ENCODE peak calls at places on chromosomes 11 and 22, in nine cellular contexts. O is iPS DF 6.9; H is heart right ventricle; Y is effector memory CD4-positive, alpha-beta T cell; I is left ventricle myocardium inferior; X is AG04450; A is sigmoid colon; P is heart left ventricle; R is right atrium auricular region. J is an unnamed sample.

GRCh38 chr22:45072322-45072903 is 62.6 kb upstream of the PHF21B start:
- DNase-seq in O (peak), H (no peak), Y (no peak), I (no peak), X (no peak), A (no peak), P (no peak), R (no peak), J (no peak)

GRCh38 chr11:15276616-15277015 is 161.9 kb downstream of the INSC start:
- DNase-seq in O (peak), H (no peak), Y (no peak), I (no peak), X (no peak), A (no peak), P (no peak), R (no peak), J (no peak)

GRCh38 chr11:11416917-11417316 is 63.9 kb upstream of the CSNK2A3 start:
- DNase-seq in O (no peak), H (no peak), Y (no peak), I (no peak), X (no peak), A (no peak), P (no peak), R (no peak), J (no peak)

GRCh38 chr11:12675951-12676711 is 1.9 kb downstream of the TEAD1 start:
- DNase-seq in O (no peak), H (no peak), Y (no peak), I (no peak), X (no peak), A (peak), P (no peak), R (no peak), J (no peak)

GRCh38 chr11:113345978-113346377 is 31.6 kb downstream of the TTC12 start:
- DNase-seq in O (no peak), H (no peak), Y (no peak), I (no peak), X (peak), A (no peak), P (no peak), R (no peak), J (no peak)

GRCh38 chr11:35343033-35343598 is 76.2 kb downstream of the SLC1A2 start:
- DNase-seq in O (no peak), H (no peak), Y (peak), I (no peak), X (no peak), A (no peak), P (no peak), R (no peak), J (no peak)

GRCh38 chr11:35662061-35662648 is 420 bp upstream of the TRIM44 start:
- DNase-seq in O (no peak), H (no peak), Y (peak), I (no peak), X (no peak), A (no peak), P (no peak), R (no peak), J (no peak)

GRCh38 chr11:57566035-57566504 is 1.4 kb downstream of the UBE2L6 start:
- DNase-seq in O (no peak), H (peak), Y (peak), I (no peak), X (no peak), A (no peak), P (no peak), R (peak), J (peak)

GRCh38 chr11:123357990-123358827 is 71.9 kb upstream of the GRAMD1B start:
- DNase-seq in O (no peak), H (no peak), Y (no peak), I (peak), X (no peak), A (no peak), P (peak), R (no peak), J (no peak)

GRCh38 chr22:35842954-35843353 is 125.3 kb downstream of the APOL5 start:
- DNase-seq in O (no peak), H (no peak), Y (no peak), I (no peak), X (no peak), A (no peak), P (peak), R (no peak), J (no peak)

GRCh38 chr11:17402486-17402885 is 14.0 kb upstream of the KCNJ11 start:
- DNase-seq in O (no peak), H (no peak), Y (no peak), I (no peak), X (no peak), A (no peak), P (no peak), R (no peak), J (no peak)

GRCh38 chr11:63670738-63671321 is 346 bp downstream of the ATL3 start:
- DNase-seq in O (no peak), H (peak), Y (no peak), I (peak), X (no peak), A (peak), P (peak), R (peak), J (peak)

GRCh38 chr11:87895021-87895420 is 280.2 kb downstream of the RAB38 start:
- DNase-seq in O (no peak), H (no peak), Y (no peak), I (no peak), X (no peak), A (no peak), P (no peak), R (no peak), J (no peak)

GRCh38 chr11:96102664-96103068 is 178.8 kb upstream of the MTMR2 start:
- DNase-seq in O (no peak), H (no peak), Y (no peak), I (no peak), X (peak), A (no peak), P (no peak), R (no peak), J (no peak)

DNA sequence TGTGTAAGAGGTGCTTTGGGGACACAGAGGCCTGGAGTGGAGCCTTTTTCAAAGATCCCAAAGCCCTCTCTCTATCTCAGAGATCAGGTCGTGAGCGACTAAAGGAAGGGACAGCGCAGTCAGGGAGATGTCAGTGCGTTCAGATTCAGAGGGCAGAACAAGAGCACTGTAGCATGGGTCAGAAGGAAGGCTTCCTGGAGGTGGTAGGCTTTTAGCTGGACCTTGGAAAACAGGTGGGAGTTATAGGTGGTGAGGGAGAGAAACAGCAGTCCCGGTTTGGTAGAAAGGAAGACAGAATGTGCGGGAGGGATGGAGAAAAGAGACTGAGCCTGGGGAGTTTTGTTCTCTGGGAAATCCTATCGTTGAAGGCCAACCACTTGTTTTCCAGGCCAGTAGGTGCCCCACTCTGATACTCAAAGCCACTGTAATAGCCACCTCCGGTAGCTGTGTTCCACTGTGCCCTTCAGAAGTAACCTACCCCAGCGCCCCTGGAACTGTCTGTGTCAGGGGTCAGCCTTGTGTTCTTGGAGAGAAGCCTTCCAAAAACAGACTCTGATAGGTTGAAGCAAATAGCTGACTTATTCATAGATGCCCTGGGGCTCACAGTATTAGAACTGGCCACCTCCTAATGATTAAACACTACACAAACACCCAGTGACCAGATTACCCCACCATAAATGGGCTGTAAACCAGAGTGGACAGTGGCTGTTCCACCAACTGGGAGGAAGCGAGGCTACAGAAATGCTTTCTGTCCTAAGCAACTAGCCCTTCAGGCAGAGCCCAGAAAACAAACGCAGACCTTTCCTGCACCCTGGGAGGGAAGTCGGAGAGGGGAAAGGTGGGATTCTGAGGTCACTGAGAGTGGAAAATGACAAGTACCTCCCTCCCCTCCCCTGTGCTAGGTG is 157.7 kb downstream of the DBX1 start:
- DNase-seq in O (no peak), H (no peak), Y (no peak), I (no peak), X (no peak), A (no peak), P (no peak), R (no peak), J (no peak)
- H3K27ac ChIP-seq in O (no peak), H (peak), Y (no peak), I (peak), X (no peak), A (peak), P (no peak), R (no peak), J (no peak)

GRCh38 chr11:118842369-118842768 is 41.3 kb upstream of the CXCR5 start:
- DNase-seq in O (no peak), H (no peak), Y (no peak), I (no peak), X (no peak), A (no peak), P (no peak), R (no peak), J (no peak)

GRCh38 chr11:118846181-118846946 is 37.3 kb upstream of the CXCR5 start:
- DNase-seq in O (no peak), H (no peak), Y (no peak), I (no peak), X (no peak), A (no peak), P (no peak), R (no peak), J (no peak)

GRCh38 chr11:118841469-118842222 is 42.0 kb upstream of the CXCR5 start:
- DNase-seq in O (no peak), H (no peak), Y (peak), I (no peak), X (no peak), A (no peak), P (no peak), R (no peak), J (peak)

GRCh38 chr11:118845369-118845768 is 38.3 kb upstream of the CXCR5 start:
- DNase-seq in O (no peak), H (no peak), Y (no peak), I (no peak), X (no peak), A (no peak), P (no peak), R (no peak), J (no peak)

GRCh38 chr11:118843518-118843917 is 40.2 kb upstream of the CXCR5 start:
- DNase-seq in O (no peak), H (no peak), Y (no peak), I (no peak), X (no peak), A (no peak), P (no peak), R (no peak), J (no peak)
- H3K27ac ChIP-seq in O (no peak), H (no peak), Y (no peak), I (no peak), X (no peak), A (no peak), P (no peak), R (no peak), J (no peak)

DNA sequence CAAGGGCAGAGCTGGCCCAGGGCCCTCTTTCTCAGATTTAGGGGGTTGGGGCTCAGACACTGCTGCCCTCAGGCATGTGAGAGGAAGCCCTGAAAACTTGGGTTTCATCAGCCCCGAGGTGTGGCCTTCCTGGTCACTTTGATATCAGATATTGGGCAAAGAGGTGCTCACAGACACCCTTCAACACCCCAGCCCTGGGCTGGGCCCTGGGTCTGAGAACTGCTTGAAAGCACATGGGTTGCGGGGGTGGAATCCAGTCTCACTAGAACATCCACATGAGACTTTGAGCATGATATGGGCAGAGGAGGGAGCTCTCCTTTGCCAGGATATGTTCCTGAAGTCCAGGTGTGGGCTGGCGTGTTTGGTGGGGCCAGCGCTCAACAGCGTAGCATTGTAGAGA is 10.4 kb downstream of the DGAT2 start:
- DNase-seq in O (no peak), H (no peak), Y (no peak), I (no peak), X (no peak), A (no peak), P (no peak), R (no peak), J (no peak)
- H3K27ac ChIP-seq in O (no peak), H (no peak), Y (no peak), I (no peak), X (no peak), A (no peak), P (no peak), R (no peak), J (no peak)

GRCh38 chr22:50444663-50445062 is 30.2 kb downstream of the SBF1 start:
- DNase-seq in O (no peak), H (no peak), Y (no peak), I (no peak), X (peak), A (no peak), P (no peak), R (no peak), J (no peak)
- H3K27ac ChIP-seq in O (no peak), H (no peak), Y (peak), I (no peak), X (peak), A (peak), P (no peak), R (no peak), J (no peak)

GRCh38 chr22:46936378-46936916 is 174.0 kb downstream of the TBC1D22A start:
- DNase-seq in O (no peak), H (no peak), Y (no peak), I (no peak), X (no peak), A (no peak), P (no peak), R (no peak), J (no peak)
- H3K27ac ChIP-seq in O (no peak), H (no peak), Y (no peak), I (peak), X (no peak), A (no peak), P (no peak), R (no peak), J (no peak)

DNA sequence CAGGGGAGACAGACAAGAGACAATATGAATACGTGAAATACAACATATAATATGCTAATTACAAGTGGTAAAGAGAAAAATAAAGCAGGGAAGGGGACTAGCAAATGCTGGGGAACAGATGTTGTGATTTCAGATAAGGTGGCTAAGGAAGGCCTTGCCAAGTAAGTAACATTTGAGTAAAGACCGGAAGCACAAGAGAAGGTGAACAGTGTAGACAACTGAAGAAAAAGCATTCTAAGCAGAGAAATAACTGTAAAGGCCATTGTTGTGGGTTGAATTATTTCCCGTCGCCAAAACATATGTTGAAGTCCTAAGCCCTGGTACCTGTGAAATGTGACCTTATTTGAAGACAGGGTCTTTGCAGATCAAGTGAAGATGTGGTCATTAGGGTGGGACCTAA is 63.7 kb upstream of the EED start:
- DNase-seq in O (no peak), H (no peak), Y (no peak), I (no peak), X (no peak), A (no peak), P (no peak), R (no peak), J (no peak)
- H3K27ac ChIP-seq in O (no peak), H (peak), Y (no peak), I (no peak), X (no peak), A (no peak), P (no peak), R (no peak), J (no peak)

DNA sequence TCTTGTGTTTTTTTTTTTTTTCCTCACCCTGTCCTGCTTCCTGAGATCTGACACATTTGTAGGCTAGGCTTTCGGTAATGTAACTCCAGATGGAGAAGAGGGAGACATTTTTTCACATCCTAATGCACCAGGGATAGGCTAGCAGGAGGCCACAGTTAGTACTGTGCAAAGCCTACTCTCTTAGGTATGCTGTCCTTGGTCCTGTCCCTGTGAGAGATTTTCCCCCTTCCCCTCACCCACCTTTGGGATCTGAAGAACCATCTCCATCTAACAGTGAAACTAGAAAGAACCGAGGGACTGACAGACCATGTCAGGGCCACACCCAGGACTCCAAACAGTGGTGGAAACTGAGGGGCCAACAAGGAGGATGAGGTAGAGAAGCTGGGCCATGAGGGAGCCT is 29.2 kb downstream of the ADAMTS8 start:
- DNase-seq in O (no peak), H (no peak), Y (no peak), I (no peak), X (no peak), A (no peak), P (no peak), R (no peak), J (no peak)
- H3K27ac ChIP-seq in O (no peak), H (no peak), Y (no peak), I (no peak), X (no peak), A (no peak), P (no peak), R (no peak), J (no peak)

DNA sequence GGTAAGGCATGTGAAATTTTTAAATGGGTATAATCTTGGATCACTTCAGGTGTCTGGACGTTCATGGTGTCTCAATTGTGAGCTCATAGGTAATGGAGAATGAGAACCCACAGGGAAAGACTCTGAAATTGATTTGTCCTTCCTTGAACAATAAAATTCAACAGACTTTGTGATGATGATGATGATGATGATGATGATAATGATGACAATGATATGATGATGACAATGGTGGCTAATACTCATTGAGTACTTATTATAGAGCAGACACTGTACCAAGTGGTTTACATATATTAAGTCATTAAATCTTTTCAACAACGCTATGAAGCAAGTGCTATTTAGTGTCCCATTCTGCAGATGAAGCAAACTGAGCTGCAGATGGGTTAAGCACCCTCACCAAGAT is 86.6 kb upstream of the BDNF start:
- DNase-seq in O (no peak), H (no peak), Y (no peak), I (no peak), X (no peak), A (no peak), P (no peak), R (no peak), J (no peak)
- H3K27ac ChIP-seq in O (no peak), H (no peak), Y (no peak), I (no peak), X (no peak), A (no peak), P (no peak), R (no peak), J (no peak)

DNA sequence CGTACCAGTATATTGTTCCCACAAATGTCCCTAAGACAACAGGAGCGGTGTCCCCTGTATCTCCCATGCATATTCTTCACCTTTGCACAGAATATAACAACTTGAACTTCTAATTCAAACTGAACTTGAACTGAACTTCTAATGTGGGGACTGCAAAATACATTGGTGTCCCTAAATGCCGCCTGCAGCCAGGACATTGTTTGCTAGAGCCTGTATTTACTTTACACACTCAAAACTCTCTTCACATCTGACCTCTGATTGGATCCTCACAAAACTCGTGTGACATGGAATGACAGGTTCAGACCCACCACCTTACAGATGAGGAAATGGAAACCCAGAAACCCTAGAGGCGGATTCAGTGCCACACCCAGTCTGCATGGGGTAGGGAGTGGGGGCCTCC is 6.4 kb downstream of the CPT1A start:
- DNase-seq in O (no peak), H (no peak), Y (no peak), I (no peak), X (no peak), A (no peak), P (no peak), R (no peak), J (no peak)
- H3K27ac ChIP-seq in O (no peak), H (no peak), Y (no peak), I (peak), X (no peak), A (peak), P (no peak), R (no peak), J (no peak)

J was measured in CD8-positive, alpha-beta memory T cell.